ENCODE peak calls at places on chromosomes 16 and 17, in four cellular contexts. One of them, this sample, is unnamed.

GRCh38 chr16:23999663-24000062 is 163.9 kb downstream of the PRKCB start:
- DNase-seq in fibroblast of mammary gland: no peak
- DNase-seq in pancreas: no peak
- DNase-seq in germinal center: no peak
- DNase-seq in this sample: no peak

GRCh38 chr17:48181653-48182052 is 74.1 kb downstream of the SNX11 start:
- DNase-seq in fibroblast of mammary gland: peak; percentile 20
- DNase-seq in pancreas: no peak
- DNase-seq in germinal center: no peak
- DNase-seq in this sample: peak; percentile 29

GRCh38 chr17:29094101-29094708 is 51.3 kb downstream of the PIPOX start:
- DNase-seq in fibroblast of mammary gland: no peak
- DNase-seq in pancreas: no peak
- DNase-seq in germinal center: no peak
- DNase-seq in this sample: no peak

GRCh38 chr17:6163632-6164319 is 93.6 kb downstream of the WSCD1 start:
- DNase-seq in fibroblast of mammary gland: peak; percentile 32
- DNase-seq in pancreas: peak; percentile 26
- DNase-seq in germinal center: no peak
- DNase-seq in this sample: peak; percentile 5

GRCh38 chr17:41786227-41787020 is at the start of gene JUP:
- DNase-seq in fibroblast of mammary gland: peak; percentile 96
- DNase-seq in pancreas: peak; percentile 100
- DNase-seq in germinal center: peak; percentile 99
- DNase-seq in this sample: peak; percentile 98

GRCh38 chr17:40068917-40069750 is 6.4 kb downstream of the THRA start:
- DNase-seq in fibroblast of mammary gland: peak; percentile 86
- DNase-seq in pancreas: peak; percentile 87
- DNase-seq in germinal center: peak; percentile 45
- DNase-seq in this sample: peak; percentile 81

GRCh38 chr17:43213545-43213944 is 1.9 kb downstream of the TMEM106A start:
- DNase-seq in fibroblast of mammary gland: no peak
- DNase-seq in pancreas: no peak
- DNase-seq in germinal center: no peak
- DNase-seq in this sample: no peak

GRCh38 chr17:59754547-59754946 is 47.1 kb downstream of the VMP1 start:
- DNase-seq in fibroblast of mammary gland: peak; percentile 98
- DNase-seq in pancreas: no peak
- DNase-seq in germinal center: no peak
- DNase-seq in this sample: peak; percentile 99

GRCh38 chr17:44198721-44199552 is 747 bp downstream of the ATXN7L3 start:
- DNase-seq in fibroblast of mammary gland: no peak
- DNase-seq in pancreas: peak; percentile 83
- DNase-seq in germinal center: peak; percentile 91
- DNase-seq in this sample: peak; percentile 43